ENCODE peak calls at places on chromosomes 11 and 22, in six cellular contexts. B is T-cell; W is stimulated activated CD4-positive, alpha-beta T cell treated with anti-CD3 and anti-CD28 coated beads, Interleukin-1b, Interleukin-23, amount 100 ng/mL, for 24 hours; C is hypothalamus; Q is AG09319; G is SJSA1. E is an unnamed sample.

GRCh38 chr22:39308614-39309363 is 10.6 kb downstream of the RPL3 start:
- DNase-seq in B (no peak), W (no peak), C (no peak), Q (peak), G (peak), E (peak)

GRCh38 chr11:69560141-69560790 is 78.8 kb downstream of the LINC01488 start:
- DNase-seq in B (no peak), W (no peak), C (no peak), Q (no peak), G (no peak), E (peak)

GRCh38 chr22:31288496-31289235 is 3.6 kb downstream of the PIK3IP1 start:
- DNase-seq in B (no peak), W (no peak), C (no peak), Q (no peak), G (no peak), E (no peak)

GRCh38 chr11:117992620-117993019 is 6.4 kb downstream of the IL10RA start:
- DNase-seq in B (no peak), W (no peak), C (no peak), Q (no peak), G (no peak), E (no peak)

GRCh38 chr22:40345801-40346177 is 511 bp upstream of the ADSL start:
- DNase-seq in B (peak), W (no peak), C (no peak), Q (no peak), G (peak), E (peak)

GRCh38 chr22:25478111-25478510 is 86.4 kb upstream of the GRK3 start:
- DNase-seq in B (no peak), W (no peak), C (no peak), Q (no peak), G (no peak), E (no peak)

GRCh38 chr11:20089796-20090653 is 70.2 kb downstream of the DBX1 start:
- DNase-seq in B (no peak), W (no peak), C (no peak), Q (no peak), G (no peak), E (peak)

GRCh38 chr22:42648368-42649260 is 578 bp downstream of the CYB5R3 start:
- DNase-seq in B (peak), W (no peak), C (no peak), Q (no peak), G (no peak), E (peak)

GRCh38 chr11:86116386-86116726 is 47.5 kb upstream of the PICALM start:
- DNase-seq in B (no peak), W (no peak), C (no peak), Q (no peak), G (peak), E (peak)

GRCh38 chr22:39502109-39502788 is at the start of gene MIEF1:
- DNase-seq in B (peak), W (peak), C (peak), Q (peak), G (peak), E (peak)

GRCh38 chr22:25110596-25110845 is 89.1 kb upstream of the CRYBB3 start:
- DNase-seq in B (no peak), W (no peak), C (no peak), Q (no peak), G (no peak), E (no peak)

GRCh38 chr22:25749420-25750169 is 7.6 kb downstream of the MYO18B start:
- DNase-seq in B (no peak), W (no peak), C (no peak), Q (no peak), G (no peak), E (peak)

GRCh38 chr11:34184505-34185015 is 79.1 kb downstream of the NAT10 start:
- DNase-seq in B (no peak), W (no peak), C (no peak), Q (no peak), G (no peak), E (no peak)

GRCh38 chr11:60874421-60875365 is 7.4 kb downstream of the ZP1 start:
- DNase-seq in B (no peak), W (no peak), C (no peak), Q (no peak), G (no peak), E (no peak)

GRCh38 chr11:65932558-65932919 is 12.7 kb upstream of the TSGA10IP start:
- DNase-seq in B (no peak), W (no peak), C (no peak), Q (no peak), G (no peak), E (no peak)

GRCh38 chr11:3109921-3110706 is 52.9 kb upstream of the CARS1 start:
- DNase-seq in B (peak), W (peak), C (no peak), Q (no peak), G (no peak), E (no peak)

GRCh38 chr11:85299247-85299646 is 327.9 kb downstream of the DLG2 start:
- DNase-seq in B (no peak), W (no peak), C (no peak), Q (no peak), G (no peak), E (peak)

GRCh38 chr22:24157783-24158170 is 23.5 kb upstream of the SUSD2 start:
- DNase-seq in B (no peak), W (no peak), C (peak), Q (no peak), G (no peak), E (no peak)

E was measured in astrocyte.